ENCODE peak calls at places on chromosomes 1 and 21, in nine cellular contexts. One of them, this sample, is unnamed. For H3K36me3, the result is how much of the 10 kb centered on the place peaks cover.

GRCh38 chr1:33111965-33112364 is 31.0 kb downstream of the AZIN2 start:
- DNase-seq in body of pancreas: no peak
- DNase-seq in CD4-positive, alpha-beta memory T cell: no peak
- DNase-seq in prostate gland: no peak
- DNase-seq in K562: no peak
- DNase-seq in colonic mucosa: no peak
- DNase-seq in IMR-90: peak
- DNase-seq in pancreas: no peak
- DNase-seq in GM23338: no peak
- DNase-seq in this sample: peak

GRCh38 chr1:225877570-225877969 is 4.6 kb downstream of the TMEM63A start:
- DNase-seq in body of pancreas: peak
- DNase-seq in pancreas: peak
- DNase-seq in colonic mucosa: peak
- DNase-seq in CD4-positive, alpha-beta memory T cell: no peak
- DNase-seq in IMR-90: peak
- DNase-seq in GM23338: peak
- DNase-seq in prostate gland: peak
- DNase-seq in K562: peak
- DNase-seq in this sample: peak

GRCh38 chr1:26785611-26786436 is 1.9 kb upstream of the PIGV start:
- DNase-seq in pancreas: no peak
- DNase-seq in GM23338: peak
- DNase-seq in body of pancreas: peak
- DNase-seq in K562: peak
- DNase-seq in prostate gland: no peak
- DNase-seq in IMR-90: peak
- DNase-seq in colonic mucosa: peak
- DNase-seq in CD4-positive, alpha-beta memory T cell: no peak
- DNase-seq in this sample: no peak

GRCh38 chr1:114126696-114127095 is 27.0 kb downstream of the SYT6 start:
- DNase-seq in K562: no peak
- DNase-seq in colonic mucosa: no peak
- DNase-seq in CD4-positive, alpha-beta memory T cell: no peak
- DNase-seq in prostate gland: no peak
- DNase-seq in pancreas: no peak
- DNase-seq in body of pancreas: peak
- DNase-seq in GM23338: no peak
- DNase-seq in IMR-90: no peak
- DNase-seq in this sample: no peak

GRCh38 chr1:2368053-2368744 is 23.2 kb downstream of the MORN1 start:
- DNase-seq in body of pancreas: no peak
- DNase-seq in pancreas: no peak
- DNase-seq in GM23338: peak
- DNase-seq in CD4-positive, alpha-beta memory T cell: no peak
- DNase-seq in K562: peak
- DNase-seq in IMR-90: no peak
- DNase-seq in colonic mucosa: no peak
- DNase-seq in prostate gland: no peak
- DNase-seq in this sample: no peak

GRCh38 chr1:234748066-234748465 is 138.1 kb upstream of the IRF2BP2 start:
- DNase-seq in IMR-90: no peak
- DNase-seq in CD4-positive, alpha-beta memory T cell: no peak
- DNase-seq in pancreas: no peak
- DNase-seq in prostate gland: no peak
- DNase-seq in body of pancreas: no peak
- DNase-seq in K562: no peak
- DNase-seq in colonic mucosa: no peak
- DNase-seq in GM23338: no peak
- DNase-seq in this sample: no peak

GRCh38 chr1:46446646-46447498 is 42.8 kb upstream of the DMBX1 start:
- DNase-seq in IMR-90: peak
- DNase-seq in GM23338: peak
- DNase-seq in CD4-positive, alpha-beta memory T cell: peak
- DNase-seq in K562: peak
- DNase-seq in body of pancreas: peak
- DNase-seq in colonic mucosa: peak
- DNase-seq in pancreas: peak
- DNase-seq in prostate gland: peak
- DNase-seq in this sample: peak

GRCh38 chr1:166122873-166123466 is 43.8 kb downstream of the FAM78B start:
- DNase-seq in K562: no peak
- DNase-seq in IMR-90: no peak
- DNase-seq in GM23338: peak
- DNase-seq in body of pancreas: no peak
- DNase-seq in prostate gland: no peak
- DNase-seq in CD4-positive, alpha-beta memory T cell: no peak
- DNase-seq in colonic mucosa: no peak
- DNase-seq in pancreas: no peak
- DNase-seq in this sample: peak

GRCh38 chr1:233668725-233669294 is 54.9 kb downstream of the KCNK1 start:
- DNase-seq in colonic mucosa: peak
- DNase-seq in body of pancreas: peak
- DNase-seq in K562: peak
- DNase-seq in pancreas: no peak
- DNase-seq in GM23338: no peak
- DNase-seq in IMR-90: peak
- DNase-seq in CD4-positive, alpha-beta memory T cell: no peak
- DNase-seq in prostate gland: no peak
- DNase-seq in this sample: no peak

GRCh38 chr1:32334864-32335618 is 992 bp downstream of the MARCKSL1 start:
- DNase-seq in pancreas: peak
- DNase-seq in prostate gland: no peak
- DNase-seq in GM23338: peak
- DNase-seq in IMR-90: peak
- DNase-seq in body of pancreas: peak
- DNase-seq in CD4-positive, alpha-beta memory T cell: peak
- DNase-seq in colonic mucosa: peak
- DNase-seq in K562: peak
- DNase-seq in this sample: peak

GRCh38 chr1:10943991-10944730 is 68.3 kb upstream of the TARDBP start:
- DNase-seq in K562: no peak
- DNase-seq in IMR-90: no peak
- DNase-seq in CD4-positive, alpha-beta memory T cell: no peak
- DNase-seq in body of pancreas: peak
- DNase-seq in pancreas: no peak
- DNase-seq in GM23338: no peak
- DNase-seq in colonic mucosa: peak
- DNase-seq in prostate gland: peak
- DNase-seq in this sample: peak

GRCh38 chr1:27318137-27318536 is 3.8 kb upstream of the TMEM222 start:
- DNase-seq in colonic mucosa: no peak
- DNase-seq in CD4-positive, alpha-beta memory T cell: no peak
- DNase-seq in body of pancreas: no peak
- DNase-seq in pancreas: no peak
- DNase-seq in IMR-90: no peak
- DNase-seq in GM23338: no peak
- DNase-seq in K562: no peak
- DNase-seq in prostate gland: no peak
- DNase-seq in this sample: peak

GRCh38 chr1:230728710-230729392 is 14.9 kb upstream of the AGT start:
- DNase-seq in pancreas: peak
- DNase-seq in prostate gland: no peak
- DNase-seq in colonic mucosa: peak
- DNase-seq in IMR-90: no peak
- DNase-seq in GM23338: peak
- DNase-seq in CD4-positive, alpha-beta memory T cell: no peak
- DNase-seq in body of pancreas: peak
- DNase-seq in K562: no peak
- DNase-seq in this sample: peak
- H3K27ac ChIP-seq in pancreas: no peak
- H3K27ac ChIP-seq in prostate gland: no peak
- H3K27ac ChIP-seq in colonic mucosa: no peak
- H3K27ac ChIP-seq in IMR-90: no peak
- H3K27ac ChIP-seq in GM23338: no peak
- H3K27ac ChIP-seq in CD4-positive, alpha-beta memory T cell: no peak
- H3K27ac ChIP-seq in body of pancreas: no peak
- H3K27ac ChIP-seq in K562: no peak
- H3K27ac ChIP-seq in this sample: no peak

GRCh38 chr21:33558777-33559421 is 16.1 kb downstream of the SON start:
- DNase-seq in IMR-90: peak
- DNase-seq in prostate gland: no peak
- DNase-seq in pancreas: no peak
- DNase-seq in body of pancreas: no peak
- DNase-seq in CD4-positive, alpha-beta memory T cell: no peak
- DNase-seq in K562: no peak
- DNase-seq in colonic mucosa: no peak
- DNase-seq in GM23338: no peak
- DNase-seq in this sample: no peak

GRCh38 chr21:33561373-33561772 is 18.5 kb downstream of the SON start:
- DNase-seq in colonic mucosa: no peak
- DNase-seq in pancreas: no peak
- DNase-seq in GM23338: no peak
- DNase-seq in body of pancreas: no peak
- DNase-seq in IMR-90: no peak
- DNase-seq in prostate gland: no peak
- DNase-seq in K562: no peak
- DNase-seq in CD4-positive, alpha-beta memory T cell: no peak
- DNase-seq in this sample: no peak

GRCh38 chr21:33562389-33562788 is 19.6 kb downstream of the SON start:
- DNase-seq in K562: no peak
- DNase-seq in GM23338: no peak
- DNase-seq in body of pancreas: no peak
- DNase-seq in prostate gland: no peak
- DNase-seq in CD4-positive, alpha-beta memory T cell: no peak
- DNase-seq in IMR-90: no peak
- DNase-seq in pancreas: no peak
- DNase-seq in colonic mucosa: no peak
- DNase-seq in this sample: no peak

GRCh38 chr21:33559813-33560212 is 17.0 kb downstream of the SON start:
- DNase-seq in K562: no peak
- DNase-seq in pancreas: no peak
- DNase-seq in body of pancreas: no peak
- DNase-seq in CD4-positive, alpha-beta memory T cell: no peak
- DNase-seq in colonic mucosa: no peak
- DNase-seq in IMR-90: no peak
- DNase-seq in GM23338: no peak
- DNase-seq in prostate gland: no peak
- DNase-seq in this sample: no peak

DNA sequence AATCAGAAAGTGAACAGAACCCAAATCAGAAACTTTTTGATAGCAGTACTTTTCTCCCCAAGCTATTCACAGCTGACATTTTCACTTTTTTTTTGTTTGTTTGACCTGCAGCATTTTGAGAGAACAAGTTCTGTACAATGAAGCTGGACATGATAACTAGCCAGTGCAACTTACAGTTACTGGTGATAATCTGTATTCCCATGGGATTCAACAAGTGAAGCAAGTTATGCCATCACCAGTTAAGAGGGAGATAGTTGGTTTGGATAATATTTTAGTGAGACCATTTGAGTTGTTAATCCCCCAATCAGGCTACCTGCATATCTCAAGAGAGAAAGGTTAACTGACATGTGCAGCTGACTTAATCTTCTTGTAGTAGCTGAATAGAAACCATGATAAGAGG is 18.1 kb downstream of the SON start:
- DNase-seq in body of pancreas: no peak
- DNase-seq in colonic mucosa: no peak
- DNase-seq in GM23338: no peak
- DNase-seq in prostate gland: no peak
- DNase-seq in CD4-positive, alpha-beta memory T cell: no peak
- DNase-seq in pancreas: no peak
- DNase-seq in IMR-90: no peak
- DNase-seq in K562: no peak
- DNase-seq in this sample: no peak
- H3K36me3 ChIP-seq in body of pancreas: under half
- H3K36me3 ChIP-seq in colonic mucosa: under half
- H3K36me3 ChIP-seq in GM23338: half or more
- H3K36me3 ChIP-seq in prostate gland: under half
- H3K36me3 ChIP-seq in CD4-positive, alpha-beta memory T cell: half or more
- H3K36me3 ChIP-seq in pancreas: under half
- H3K36me3 ChIP-seq in IMR-90: under half
- H3K36me3 ChIP-seq in K562: half or more
- H3K36me3 ChIP-seq in this sample: half or more

GRCh38 chr1:209375097-209375496 is 208.4 kb upstream of the CAMK1G start:
- DNase-seq in K562: no peak
- DNase-seq in CD4-positive, alpha-beta memory T cell: no peak
- DNase-seq in prostate gland: no peak
- DNase-seq in GM23338: no peak
- DNase-seq in body of pancreas: no peak
- DNase-seq in colonic mucosa: no peak
- DNase-seq in IMR-90: no peak
- DNase-seq in pancreas: no peak
- DNase-seq in this sample: no peak
- H3K27ac ChIP-seq in K562: no peak
- H3K27ac ChIP-seq in CD4-positive, alpha-beta memory T cell: no peak
- H3K27ac ChIP-seq in prostate gland: no peak
- H3K27ac ChIP-seq in GM23338: peak
- H3K27ac ChIP-seq in body of pancreas: no peak
- H3K27ac ChIP-seq in colonic mucosa: no peak
- H3K27ac ChIP-seq in IMR-90: no peak
- H3K27ac ChIP-seq in pancreas: no peak
- H3K27ac ChIP-seq in this sample: no peak

GRCh38 chr1:56545711-56546110 is 33.7 kb downstream of the PLPP3 start:
- DNase-seq in CD4-positive, alpha-beta memory T cell: no peak
- DNase-seq in K562: no peak
- DNase-seq in colonic mucosa: no peak
- DNase-seq in GM23338: no peak
- DNase-seq in pancreas: peak
- DNase-seq in IMR-90: no peak
- DNase-seq in body of pancreas: peak
- DNase-seq in prostate gland: peak
- DNase-seq in this sample: no peak

GRCh38 chr1:56550132-56550531 is 29.2 kb downstream of the PLPP3 start:
- DNase-seq in prostate gland: no peak
- DNase-seq in CD4-positive, alpha-beta memory T cell: no peak
- DNase-seq in K562: no peak
- DNase-seq in pancreas: no peak
- DNase-seq in GM23338: peak
- DNase-seq in body of pancreas: no peak
- DNase-seq in colonic mucosa: no peak
- DNase-seq in IMR-90: no peak
- DNase-seq in this sample: peak

GRCh38 chr1:56547977-56548376 is 31.4 kb downstream of the PLPP3 start:
- DNase-seq in GM23338: no peak
- DNase-seq in colonic mucosa: peak
- DNase-seq in IMR-90: no peak
- DNase-seq in CD4-positive, alpha-beta memory T cell: no peak
- DNase-seq in pancreas: no peak
- DNase-seq in K562: no peak
- DNase-seq in body of pancreas: peak
- DNase-seq in prostate gland: peak
- DNase-seq in this sample: no peak

GRCh38 chr1:56548566-56548965 is 30.8 kb downstream of the PLPP3 start:
- DNase-seq in prostate gland: no peak
- DNase-seq in IMR-90: no peak
- DNase-seq in colonic mucosa: no peak
- DNase-seq in pancreas: no peak
- DNase-seq in body of pancreas: no peak
- DNase-seq in K562: no peak
- DNase-seq in CD4-positive, alpha-beta memory T cell: no peak
- DNase-seq in GM23338: no peak
- DNase-seq in this sample: no peak

DNA sequence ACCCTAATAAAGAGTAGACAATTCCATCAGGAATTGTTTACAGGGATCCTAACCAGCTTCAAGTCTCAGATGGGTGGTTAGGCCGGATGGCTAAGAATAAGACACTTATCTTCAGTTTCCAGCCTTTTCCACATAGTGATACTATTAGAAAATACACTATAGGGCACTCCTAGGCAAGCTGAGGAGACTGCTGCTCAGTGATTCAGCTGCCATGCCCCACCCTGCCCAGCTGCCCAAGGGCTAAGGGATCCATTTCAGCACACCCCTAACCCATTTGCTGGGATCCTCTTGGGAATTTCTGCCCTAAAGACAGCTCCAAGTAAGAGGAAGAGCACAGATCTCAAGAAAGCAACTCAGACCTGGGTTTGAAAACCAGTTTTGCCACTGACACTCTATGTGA is 31.9 kb downstream of the PLPP3 start:
- DNase-seq in pancreas: no peak
- DNase-seq in K562: no peak
- DNase-seq in IMR-90: no peak
- DNase-seq in CD4-positive, alpha-beta memory T cell: no peak
- DNase-seq in body of pancreas: no peak
- DNase-seq in prostate gland: no peak
- DNase-seq in GM23338: no peak
- DNase-seq in colonic mucosa: no peak
- DNase-seq in this sample: no peak
- H3K36me3 ChIP-seq in pancreas: under half
- H3K36me3 ChIP-seq in K562: under half
- H3K36me3 ChIP-seq in IMR-90: under half
- H3K36me3 ChIP-seq in CD4-positive, alpha-beta memory T cell: under half
- H3K36me3 ChIP-seq in body of pancreas: under half
- H3K36me3 ChIP-seq in prostate gland: under half
- H3K36me3 ChIP-seq in GM23338: under half
- H3K36me3 ChIP-seq in colonic mucosa: under half
- H3K36me3 ChIP-seq in this sample: under half